ENCODE peak calls at places on chromosomes 1 and 21, in four cellular contexts. P is mesendoderm, I is IMR-90, Q is H1. N is an unnamed sample.

GRCh38 chr1:11478571-11479374 is at the start of gene DISP3:
- DNase-seq in P (peak), I (peak), Q (peak), N (peak)

GRCh38 chr1:35220976-35221375 is 28.0 kb upstream of the SFPQ start:
- DNase-seq in P (peak), I (no peak), Q (no peak), N (peak)

GRCh38 chr1:63563745-63564144 is 29.5 kb upstream of the PGM1 start:
- DNase-seq in P (no peak), I (no peak), Q (no peak), N (no peak)

GRCh38 chr1:29732438-29732837 is 496.1 kb downstream of the PTPRU start:
- DNase-seq in P (no peak), I (no peak), Q (no peak), N (no peak)

GRCh38 chr1:50060279-50060678 is 36.5 kb upstream of the AGBL4 start:
- DNase-seq in P (no peak), I (no peak), Q (no peak), N (no peak)

GRCh38 chr21:33703750-33704606 is 61.7 kb downstream of the ITSN1 start:
- DNase-seq in P (peak), I (peak), Q (no peak), N (no peak)

GRCh38 chr1:167401260-167401873 is 117.0 kb downstream of the CD247 start:
- DNase-seq in P (peak), I (peak), Q (no peak), N (peak)

GRCh38 chr1:157834430-157834829 is 7.2 kb downstream of the CD5L start:
- DNase-seq in P (no peak), I (no peak), Q (no peak), N (no peak)

GRCh38 chr1:152502496-152503180 is 8.0 kb upstream of the LCE5A start:
- DNase-seq in P (no peak), I (no peak), Q (no peak), N (no peak)

GRCh38 chr1:1680031-1680911 is 12.3 kb downstream of the SLC35E2B start:
- DNase-seq in P (no peak), I (no peak), Q (no peak), N (no peak)

GRCh38 chr1:125066385-125066784 is 3881.6 kb downstream of the SRGAP2C start:
- DNase-seq in P (no peak), I (no peak), Q (no peak), N (no peak)

GRCh38 chr21:35565204-35565611 is 495.1 kb downstream of the SETD4 start:
- DNase-seq in P (peak), I (peak), Q (no peak), N (no peak)

GRCh38 chr1:215845224-215845902 is 278.3 kb downstream of the KCTD3 start:
- DNase-seq in P (peak), I (peak), Q (no peak), N (no peak)

GRCh38 chr1:106998431-106999002 is 58.0 kb upstream of the PRMT6 start:
- DNase-seq in P (no peak), I (no peak), Q (no peak), N (no peak)

GRCh38 chr21:33670076-33670475 is 27.8 kb downstream of the ITSN1 start:
- DNase-seq in P (no peak), I (peak), Q (no peak), N (no peak)

GRCh38 chr1:28123461-28123961 is 35.1 kb upstream of the EYA3 start:
- DNase-seq in P (no peak), I (peak), Q (no peak), N (no peak)

GRCh38 chr1:47992720-47993119 is 4.5 kb downstream of the TRABD2B start:
- DNase-seq in P (peak), I (no peak), Q (no peak), N (peak)

GRCh38 chr1:76336951-76337371 is 262.4 kb downstream of the ST6GALNAC3 start:
- DNase-seq in P (peak), I (peak), Q (no peak), N (peak)

GRCh38 chr1:175129997-175130648 is 62.5 kb downstream of the KIAA0040 start:
- DNase-seq in P (peak), I (no peak), Q (no peak), N (peak)

GRCh38 chr1:119878171-119878570 is 18.1 kb downstream of the ADAM30 start:
- DNase-seq in P (no peak), I (no peak), Q (no peak), N (no peak)

GRCh38 chr1:18072066-18072465 is 35.5 kb upstream of the IGSF21 start:
- DNase-seq in P (no peak), I (no peak), Q (no peak), N (no peak)

GRCh38 chr1:18069903-18070302 is 37.7 kb upstream of the IGSF21 start:
- DNase-seq in P (no peak), I (no peak), Q (no peak), N (no peak)

GRCh38 chr1:18077657-18078215 is 29.9 kb upstream of the IGSF21 start:
- DNase-seq in P (no peak), I (no peak), Q (no peak), N (no peak)

DNA sequence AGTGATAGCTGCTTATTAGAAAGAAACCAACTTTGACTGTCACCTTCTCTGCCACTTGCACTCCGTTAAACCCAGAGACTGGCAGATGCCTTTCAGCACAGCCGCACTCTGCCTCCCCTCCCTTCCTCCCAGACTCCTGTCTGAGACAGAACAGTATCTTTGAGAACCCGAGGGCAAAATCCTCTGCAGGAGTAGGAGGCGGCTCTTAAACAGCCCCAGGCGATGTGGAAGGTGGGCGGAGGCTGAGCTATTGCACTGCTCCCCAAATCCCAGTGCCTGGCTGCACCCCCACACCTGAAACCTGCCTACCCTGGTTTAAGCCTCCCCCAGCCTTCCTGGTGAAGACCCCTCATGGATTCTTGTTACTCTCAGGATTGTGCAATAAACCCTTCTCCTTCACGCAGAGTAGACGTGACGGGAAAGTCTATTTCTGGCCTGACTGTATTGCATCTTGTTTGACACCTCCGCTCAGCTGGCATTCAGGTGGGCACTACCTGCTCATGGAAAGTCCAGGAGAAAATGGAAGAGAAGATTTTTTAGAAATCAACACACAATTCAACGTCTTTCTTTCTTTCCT is 34.4 kb upstream of the IGSF21 start:
- DNase-seq in P (no peak), I (no peak), Q (no peak), N (no peak)
- H4K5ac ChIP-seq in P (no peak), I (no peak), Q (no peak), N (no peak)

GRCh38 chr1:18817316-18817715 is 42.1 kb downstream of the TAS1R2 start:
- DNase-seq in P (no peak), I (no peak), Q (no peak), N (no peak)

GRCh38 chr1:18819211-18819610 is 40.2 kb downstream of the TAS1R2 start:
- DNase-seq in P (peak), I (no peak), Q (no peak), N (peak)

GRCh38 chr1:18816808-18817207 is 42.7 kb downstream of the TAS1R2 start:
- DNase-seq in P (peak), I (no peak), Q (no peak), N (no peak)

GRCh38 chr1:18819986-18820790 is 39.3 kb downstream of the TAS1R2 start:
- DNase-seq in P (no peak), I (no peak), Q (no peak), N (no peak)

GRCh38 chr1:18818036-18818435 is 41.4 kb downstream of the TAS1R2 start:
- DNase-seq in P (no peak), I (no peak), Q (no peak), N (no peak)
- H3K27ac ChIP-seq in P (no peak), I (no peak), Q (no peak), N (no peak)

GRCh38 chr1:53550201-53550741 is 91.1 kb downstream of the DMRTB1 start:
- DNase-seq in P (no peak), I (peak), Q (no peak), N (no peak)
- H2AK5ac ChIP-seq in P (no peak), I (peak), Q (no peak), N (no peak)

GRCh38 chr1:31166462-31166861 is 73.2 kb downstream of the NKAIN1 start:
- DNase-seq in P (peak), I (no peak), Q (no peak), N (peak)

GRCh38 chr1:31170486-31170735 is 69.3 kb downstream of the NKAIN1 start:
- DNase-seq in P (no peak), I (no peak), Q (no peak), N (no peak)
- H4K5ac ChIP-seq in P (no peak), I (no peak), Q (no peak), N (no peak)

GRCh38 chr1:207333620-207334019 is 12.1 kb downstream of the CD55 start:
- DNase-seq in P (no peak), I (no peak), Q (no peak), N (no peak)
- H3K27ac ChIP-seq in P (no peak), I (no peak), Q (no peak), N (no peak)

GRCh38 chr1:36367067-36367466 is 18.7 kb downstream of the STK40 start:
- DNase-seq in P (no peak), I (no peak), Q (no peak), N (no peak)

GRCh38 chr1:36367798-36368197 is 17.9 kb downstream of the STK40 start:
- DNase-seq in P (no peak), I (no peak), Q (no peak), N (no peak)

GRCh38 chr1:36369061-36369470 is 16.7 kb downstream of the STK40 start:
- DNase-seq in P (peak), I (peak), Q (peak), N (peak)

GRCh38 chr1:36372617-36373016 is 13.1 kb downstream of the STK40 start:
- DNase-seq in P (peak), I (no peak), Q (no peak), N (no peak)

DNA sequence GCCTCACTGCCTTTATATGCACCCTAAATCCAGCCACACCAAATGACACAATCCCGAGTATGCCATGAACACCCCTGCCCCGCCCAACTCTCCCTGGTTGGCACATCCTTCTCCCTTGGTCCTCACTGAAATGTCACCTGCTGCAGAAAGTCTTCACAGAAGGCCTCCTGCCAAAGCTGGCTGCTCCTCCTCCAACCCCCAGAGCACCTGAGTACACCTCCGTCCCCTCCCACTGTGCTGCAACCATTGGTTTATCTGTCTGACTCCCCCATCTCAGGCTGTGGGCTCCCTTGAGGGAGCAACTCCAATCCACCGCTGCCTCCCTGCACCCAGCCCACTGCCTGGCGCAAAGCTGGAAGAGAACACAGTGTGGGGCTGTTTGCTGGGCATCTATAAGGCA is 16.3 kb downstream of the STK40 start:
- DNase-seq in P (no peak), I (no peak), Q (no peak), N (no peak)
- H2AK5ac ChIP-seq in P (no peak), I (peak), Q (no peak), N (no peak)

GRCh38 chr1:224124220-224124619 is 10.3 kb downstream of the FBXO28 start:
- DNase-seq in P (no peak), I (no peak), Q (no peak), N (no peak)
- H4K5ac ChIP-seq in P (no peak), I (no peak), Q (no peak), N (no peak)

GRCh38 chr1:226883630-226884029 is 13.2 kb downstream of the PSEN2 start:
- DNase-seq in P (no peak), I (no peak), Q (no peak), N (no peak)
- H3K27ac ChIP-seq in P (no peak), I (no peak), Q (no peak), N (no peak)

GRCh38 chr1:31372961-31373896 is at the start of gene FABP3:
- DNase-seq in P (peak), I (peak), Q (peak), N (peak)
- H2AK5ac ChIP-seq in P (no peak), I (peak), Q (peak), N (no peak)